ENCODE peak calls at places on chromosome 17, in eight cellular contexts. Z is left ventricle myocardium inferior; K is coronary artery; U is CD4-positive, CD25-positive, alpha-beta regulatory T cell; F is effector memory CD4-positive, alpha-beta T cell; V is RWPE1; X is substantia nigra; W is stomach. Y is an unnamed sample.

GRCh38 chr17:15885770-15886169 is 59.2 kb upstream of the ADORA2B start:
- DNase-seq in U (no peak), Z (no peak), K (no peak), X (no peak), F (no peak), V (no peak), W (no peak), Y (no peak)

GRCh38 chr17:2484876-2485275 is 26.8 kb downstream of the METTL16 start:
- DNase-seq in V (peak; percentile 54), F (no peak), Z (no peak), W (no peak), K (no peak), X (no peak), U (no peak), Y (no peak)

GRCh38 chr17:43211480-43212402 is at the start of gene TMEM106A:
- DNase-seq in V (peak; percentile 95), U (peak; percentile 64), Z (peak; percentile 81), W (peak; percentile 82), F (peak; percentile 65), K (peak; percentile 89), X (peak; percentile 57), Y (no peak)

GRCh38 chr17:65196617-65197016 is 59.4 kb downstream of the RGS9 start:
- DNase-seq in U (no peak), W (no peak), X (no peak), F (no peak), K (no peak), Z (no peak), V (no peak), Y (no peak)

GRCh38 chr17:31313982-31314787 is at the start of gene EVI2B:
- DNase-seq in W (no peak), X (no peak), Z (no peak), F (no peak), K (no peak), U (no peak), V (peak; percentile 42), Y (no peak)

GRCh38 chr17:57308543-57309186 is 52.3 kb downstream of the MSI2 start:
- DNase-seq in V (no peak), W (no peak), K (no peak), F (no peak), Z (no peak), U (no peak), X (no peak), Y (no peak)

GRCh38 chr17:10186771-10187425 is 11.5 kb downstream of the GAS7 start:
- DNase-seq in X (no peak), Z (no peak), W (no peak), U (no peak), V (no peak), F (no peak), K (no peak), Y (no peak)

GRCh38 chr17:7632492-7632894 is 2.6 kb downstream of the SHBG start:
- DNase-seq in K (no peak), X (no peak), W (peak; percentile 31), U (no peak), Z (no peak), V (peak; percentile 58), F (no peak), Y (no peak)

GRCh38 chr17:30021708-30022317 is 80.4 kb downstream of the EFCAB5 start:
- DNase-seq in Z (no peak), X (no peak), K (no peak), V (peak; percentile 51), U (peak; percentile 7), W (peak; percentile 31), F (peak; percentile 14), Y (no peak)

GRCh38 chr17:47995241-47995935 is 24.5 kb downstream of the CDK5RAP3 start:
- DNase-seq in K (no peak), Z (no peak), F (no peak), W (no peak), U (no peak), X (no peak), V (no peak), Y (no peak)

GRCh38 chr17:74368341-74369152 is 1.2 kb downstream of the GPR142 start:
- DNase-seq in K (no peak), W (peak; percentile 82), V (peak; percentile 76), U (peak; percentile 46), F (peak; percentile 67), X (peak; percentile 83), Z (peak; percentile 76), Y (no peak)

GRCh38 chr17:66276328-66276937 is 26.0 kb upstream of the PRKCA start:
- DNase-seq in V (no peak), W (no peak), Z (no peak), F (no peak), X (no peak), K (no peak), U (no peak), Y (no peak)

GRCh38 chr17:42184717-42185496 is at the start of gene HCRT:
- DNase-seq in X (no peak), V (no peak), W (no peak), Z (no peak), U (no peak), F (no peak), K (no peak), Y (no peak)

GRCh38 chr17:80036715-80037477 is 454 bp downstream of the CCDC40 start:
- DNase-seq in V (no peak), F (peak; percentile 29), Z (no peak), U (no peak), K (no peak), W (no peak), X (peak; percentile 55), Y (no peak)

GRCh38 chr17:6427284-6427781 is 7.6 kb downstream of the AIPL1 start:
- DNase-seq in K (no peak), W (no peak), U (no peak), X (no peak), F (peak; percentile 38), Z (no peak), V (no peak), Y (no peak)

GRCh38 chr17:65530158-65530984 is 31.1 kb downstream of the AXIN2 start:
- DNase-seq in F (no peak), K (peak; percentile 64), W (no peak), U (no peak), Z (no peak), X (no peak), V (no peak), Y (no peak)

GRCh38 chr17:19596869-19597268 is 51.7 kb upstream of the ALDH3A2 start:
- DNase-seq in X (no peak), F (no peak), Z (no peak), W (no peak), V (no peak), K (no peak), U (no peak), Y (no peak)

GRCh38 chr17:73311428-73311780 is 397 bp downstream of the CDC42EP4 start:
- DNase-seq in K (peak; percentile 81), X (no peak), V (no peak), U (peak; percentile 5), Z (peak; percentile 54), W (no peak), F (no peak), Y (no peak)

GRCh38 chr17:63035271-63035670 is 69.2 kb downstream of the TANC2 start:
- DNase-seq in W (no peak), K (no peak), V (no peak), Z (no peak), U (no peak), X (no peak), F (no peak), Y (no peak)

GRCh38 chr17:4946312-4946976 is 1.9 kb downstream of the PFN1 start:
- DNase-seq in V (no peak), W (no peak), K (no peak), U (no peak), Z (no peak), X (no peak), F (no peak), Y (no peak)
- H3K27ac ChIP-seq in V (peak overlapping the region; percentile 100), W (peak overlapping the region; percentile 97), K (peak overlapping the region; percentile 90), U (peak overlapping the region; percentile 97), Z (peak overlapping the region; percentile 100), X (no peak overlapping the region), F (peak overlapping the region; percentile 94), Y (peak overlapping the region; percentile 95)

GRCh38 chr17:81723651-81724209 is 11.6 kb downstream of the SLC25A10 start:
- DNase-seq in Z (no peak), K (no peak), U (no peak), W (peak; percentile 61), X (no peak), F (no peak), V (no peak), Y (no peak)
- H3K27ac ChIP-seq in Z (peak overlapping the region; percentile 28), K (no peak overlapping the region), U (no peak overlapping the region), W (peak overlapping the region; percentile 73), X (no peak overlapping the region), F (no peak overlapping the region), V (peak overlapping the region; percentile 86), Y (no peak overlapping the region)

DNA sequence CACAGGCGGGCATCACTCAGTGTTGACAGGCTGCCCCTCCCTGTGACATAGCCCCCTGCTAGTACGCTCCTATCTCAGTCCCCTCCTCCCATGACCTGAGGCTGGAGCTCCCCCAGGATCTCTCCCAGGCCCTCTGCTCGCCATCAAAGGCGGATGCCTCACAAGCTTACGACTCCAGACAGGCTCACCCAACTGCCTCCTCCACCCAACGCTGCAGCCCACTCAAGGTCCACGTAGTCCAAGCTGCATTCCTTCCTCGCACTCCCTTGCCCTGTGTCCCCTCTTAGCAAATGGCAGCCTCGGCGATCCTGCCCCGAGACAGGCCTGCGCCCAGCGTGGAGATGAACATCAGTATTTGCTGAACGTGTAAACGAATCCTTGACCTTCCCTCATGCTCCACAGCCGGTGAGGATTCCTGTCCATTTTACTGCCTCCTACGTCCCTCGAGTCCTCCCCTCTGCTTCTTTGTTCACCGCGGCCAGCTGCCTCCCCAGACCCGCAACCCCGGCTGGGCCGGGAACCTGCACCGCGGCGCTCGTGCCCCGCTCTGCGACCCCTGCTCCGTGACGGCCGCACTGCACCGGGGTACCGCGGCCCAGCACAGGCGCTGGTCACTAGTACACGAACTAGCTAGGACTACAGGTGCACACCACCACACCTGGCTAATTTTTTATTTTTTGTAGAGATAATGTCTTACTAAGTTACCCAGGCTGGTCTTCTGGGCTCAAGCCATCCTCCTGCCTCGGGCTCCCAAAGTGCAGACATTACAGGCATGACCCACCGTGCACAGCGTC is 838 bp upstream of the TMEM97 start:
- DNase-seq in F (no peak), Z (no peak), U (no peak), W (no peak), K (no peak), X (no peak), V (no peak), Y (no peak)
- H3K27ac ChIP-seq in F (no peak overlapping the region), Z (peak overlapping the region; percentile 44), U (no peak overlapping the region), W (peak overlapping the region; percentile 90), K (no peak overlapping the region), X (peak overlapping the region; percentile 26), V (peak overlapping the region; percentile 82), Y (no peak overlapping the region)

GRCh38 chr17:69872675-69873262 is 202.3 kb upstream of the KCNJ16 start:
- DNase-seq in F (no peak), U (no peak), Z (no peak), W (no peak), X (no peak), K (no peak), V (no peak), Y (no peak)

GRCh38 chr17:69870751-69871199 is 204.2 kb upstream of the KCNJ16 start:
- DNase-seq in U (no peak), Z (no peak), X (no peak), K (no peak), W (no peak), V (peak; percentile 40), F (no peak), Y (no peak)

GRCh38 chr17:69870091-69870530 is 204.9 kb upstream of the KCNJ16 start:
- DNase-seq in K (no peak), Z (no peak), F (no peak), U (no peak), V (peak; percentile 46), W (no peak), X (no peak), Y (no peak)

GRCh38 chr17:69871318-69871717 is 203.7 kb upstream of the KCNJ16 start:
- DNase-seq in U (no peak), Z (no peak), X (no peak), V (no peak), W (no peak), F (no peak), K (no peak), Y (no peak)

GRCh38 chr17:69874220-69874670 is 200.8 kb upstream of the KCNJ16 start:
- DNase-seq in F (no peak), W (no peak), Z (no peak), X (no peak), K (no peak), V (peak; percentile 48), U (no peak), Y (no peak)
- H3K27ac ChIP-seq in F (no peak overlapping the region), W (no peak overlapping the region), Z (no peak overlapping the region), X (no peak overlapping the region), K (no peak overlapping the region), V (no peak overlapping the region), U (no peak overlapping the region), Y (no peak overlapping the region)